ENCODE peak calls at places on chromosomes 6 and 20, in eight cellular contexts. J, T, D, C, U, M, W and L are unnamed samples.

GRCh38 chr6:79301290-79301689 is 66.8 kb upstream of the HMGN3 start:
- DNase-seq in J (no peak), T (no peak), D (no peak), C (no peak), U (no peak), M (no peak), W (no peak), L (no peak)

GRCh38 chr20:24691901-24692351 is 222.5 kb downstream of the SYNDIG1 start:
- DNase-seq in J (no peak), T (no peak), D (no peak), C (no peak), U (no peak), M (no peak), W (peak; percentile 21), L (peak; percentile 40)

GRCh38 chr6:75934643-75935472 is 137.6 kb downstream of the IMPG1 start:
- DNase-seq in J (no peak), T (peak; percentile 33), D (peak; percentile 88), C (peak; percentile 87), U (peak; percentile 94), M (no peak), W (no peak), L (no peak)

GRCh38 chr6:56863366-56863765 is 91.5 kb upstream of the BEND6 start:
- DNase-seq in J (no peak), T (peak; percentile 90), D (no peak), C (no peak), U (no peak), M (no peak), W (no peak), L (peak; percentile 75)

GRCh38 chr6:137824502-137824879 is 42.6 kb upstream of the TNFAIP3 start:
- DNase-seq in J (no peak), T (no peak), D (no peak), C (no peak), U (no peak), M (no peak), W (no peak), L (no peak)

GRCh38 chr6:87102296-87102695 is 7.4 kb upstream of the CGA start:
- DNase-seq in J (no peak), T (no peak), D (no peak), C (no peak), U (no peak), M (no peak), W (no peak), L (no peak)

GRCh38 chr6:3061501-3061941 is 6.8 kb upstream of the RIPK1 start:
- DNase-seq in J (no peak), T (no peak), D (no peak), C (no peak), U (no peak), M (no peak), W (no peak), L (no peak)

GRCh38 chr6:33863723-33864440 is 60.1 kb upstream of the MLN start:
- DNase-seq in J (no peak), T (no peak), D (no peak), C (no peak), U (no peak), M (no peak), W (no peak), L (no peak)

GRCh38 chr20:52494244-52494643 is 302.7 kb upstream of the ZFP64 start:
- DNase-seq in J (no peak), T (no peak), D (no peak), C (no peak), U (no peak), M (no peak), W (no peak), L (peak; percentile 99)

GRCh38 chr20:13341737-13342393 is 120.8 kb downstream of the ISM1 start:
- DNase-seq in J (no peak), T (no peak), D (no peak), C (no peak), U (no peak), M (no peak), W (no peak), L (no peak)

GRCh38 chr6:998551-998950 is 305.6 kb upstream of the EXOC2 start:
- DNase-seq in J (no peak), T (no peak), D (no peak), C (no peak), U (no peak), M (no peak), W (no peak), L (no peak)

GRCh38 chr6:9482030-9482731 is 932.7 kb downstream of the TFAP2A start:
- DNase-seq in J (no peak), T (peak; percentile 74), D (no peak), C (no peak), U (peak; percentile 11), M (no peak), W (no peak), L (no peak)

GRCh38 chr6:141988954-141989705 is 143.6 kb upstream of the GJE1 start:
- DNase-seq in J (no peak), T (peak; percentile 69), D (peak; percentile 79), C (peak; percentile 40), U (peak; percentile 89), M (no peak), W (no peak), L (no peak)

GRCh38 chr6:35259946-35260626 is 551 bp downstream of the ZNF76 start:
- DNase-seq in J (peak; percentile 83), T (no peak), D (no peak), C (peak; percentile 38), U (peak; percentile 93), M (peak; percentile 63), W (peak; percentile 92), L (peak; percentile 80)

GRCh38 chr6:157221049-157221816 is 102.1 kb downstream of the TMEM242 start:
- DNase-seq in J (peak; percentile 92), T (peak; percentile 42), D (no peak), C (peak; percentile 43), U (peak; percentile 81), M (peak; percentile 66), W (peak; percentile 95), L (no peak)

DNA sequence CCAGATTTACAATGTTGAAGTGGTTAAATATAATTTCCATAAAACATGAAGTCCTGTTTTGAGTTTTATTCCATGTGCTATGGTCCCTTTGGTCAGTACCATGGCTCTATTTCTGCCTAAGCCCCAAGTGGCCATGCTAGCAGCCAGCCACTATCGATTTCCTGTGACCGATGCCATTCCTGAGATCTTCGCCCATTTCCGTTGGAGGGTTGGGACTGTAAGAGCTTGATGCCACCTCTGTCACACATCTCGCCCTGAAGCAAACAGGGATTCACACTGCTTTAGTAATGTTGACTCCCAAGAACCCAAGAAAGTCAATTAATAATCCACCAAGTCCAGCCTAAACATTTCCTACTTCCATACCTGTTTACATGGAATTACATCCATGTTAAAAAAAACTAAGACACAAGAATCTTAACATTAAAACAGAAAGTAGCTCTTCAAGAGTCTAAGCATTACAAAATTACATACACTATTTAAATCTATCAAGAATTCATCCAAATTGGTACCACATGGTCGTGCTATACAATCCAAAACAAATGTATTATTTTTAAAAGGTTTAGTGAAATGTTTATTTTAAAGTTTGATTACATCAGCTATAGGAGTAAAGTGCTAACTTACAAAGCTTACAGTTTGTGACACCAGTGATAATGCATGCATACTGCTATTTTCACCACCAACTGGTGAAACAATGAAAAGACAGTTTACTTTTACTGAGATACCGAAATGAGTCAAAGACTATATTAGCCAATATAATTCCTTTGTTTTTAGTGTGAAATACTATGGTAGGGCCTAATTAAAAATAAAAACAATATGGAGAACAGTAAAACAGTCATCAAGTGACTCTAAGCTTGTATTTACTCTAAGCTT is 2.5 kb downstream of the RBM39 start:
- DNase-seq in J (no peak), T (no peak), D (peak; percentile 10), C (no peak), U (peak; percentile 28), M (no peak), W (no peak), L (peak; percentile 39)
- H3K4me1 ChIP-seq in J (peaks cover 71% of the 10 kb centered on the region), T (peaks cover 29% of the 10 kb centered on the region), D (peaks cover 21% of the 10 kb centered on the region), C (peaks cover 15% of the 10 kb centered on the region), U (peaks cover 17% of the 10 kb centered on the region), M (peaks cover 65% of the 10 kb centered on the region), W (peaks cover 58% of the 10 kb centered on the region), L (peaks cover 55% of the 10 kb centered on the region)

DNA sequence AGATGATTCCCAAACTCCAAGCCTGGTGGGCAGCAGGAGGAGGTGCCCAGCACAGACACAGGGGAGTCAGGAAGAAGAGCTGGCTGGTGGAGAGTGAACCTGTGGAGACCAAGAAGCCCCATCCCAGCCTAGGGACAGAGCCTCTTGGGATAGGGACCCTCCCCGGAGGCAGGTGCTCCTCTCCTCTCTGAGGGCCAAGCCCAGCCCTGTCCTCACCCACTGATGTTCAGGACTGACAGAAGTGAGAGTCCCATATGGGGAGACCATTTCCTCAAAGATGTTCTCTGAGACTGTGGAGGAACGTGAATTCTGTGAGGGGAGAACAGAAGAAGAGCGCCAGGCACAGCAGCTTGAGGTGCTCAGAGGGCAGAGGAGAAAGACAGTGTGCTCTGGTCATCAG is 2.4 kb upstream of the EBF4 start:
- DNase-seq in J (no peak), T (no peak), D (no peak), C (no peak), U (no peak), M (no peak), W (no peak), L (no peak)
- H3K27me3 ChIP-seq in J (peaks cover 22% of the 10 kb centered on the region), T (no peaks in the 10 kb centered on the region), D (peaks cover 98% of the 10 kb centered on the region), C (peaks cover 29% of the 10 kb centered on the region), U (peaks cover 86% of the 10 kb centered on the region), M (peaks cover 5% of the 10 kb centered on the region), W (peaks cover 22% of the 10 kb centered on the region), L (peaks cover 22% of the 10 kb centered on the region)

GRCh38 chr6:125597411-125598253 is 151.8 kb upstream of the HEY2 start:
- DNase-seq in J (peak; percentile 78), T (no peak), D (no peak), C (no peak), U (no peak), M (no peak), W (peak; percentile 83), L (no peak)
- H3K4me3 ChIP-seq in J (no peak overlapping the region), T (no peak overlapping the region), D (no peak overlapping the region), C (no peak overlapping the region), U (no peak overlapping the region), M (no peak overlapping the region), W (no peak overlapping the region), L (no peak overlapping the region)

DNA sequence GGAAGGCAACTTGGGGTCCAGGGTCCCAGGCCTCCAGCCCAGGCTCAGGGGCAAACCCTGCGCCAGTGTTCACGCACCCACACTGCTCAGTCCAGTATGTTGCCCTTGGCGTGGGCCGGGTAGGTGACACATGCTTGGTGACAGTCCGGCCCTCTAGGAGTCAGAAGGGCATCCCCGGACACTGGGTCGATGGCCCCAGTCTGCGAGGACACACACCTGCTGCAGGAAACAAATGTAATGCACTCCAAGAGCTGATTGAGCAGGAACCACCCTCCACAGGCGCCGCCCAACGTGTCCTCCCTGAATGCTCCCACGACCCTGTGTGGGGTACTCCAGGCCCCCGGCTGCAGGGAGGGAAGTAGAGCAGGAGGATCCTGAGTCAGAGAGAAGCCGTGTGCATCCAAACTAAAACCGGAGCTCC is 160.7 kb downstream of the DLL1 start:
- DNase-seq in J (no peak), T (no peak), D (no peak), C (no peak), U (no peak), M (no peak), W (peak; percentile 60), L (peak; percentile 65)
- H3K4me1 ChIP-seq in J (peaks cover 10% of the 10 kb centered on the region), T (no peaks in the 10 kb centered on the region), D (peaks cover 7% of the 10 kb centered on the region), C (no peaks in the 10 kb centered on the region), U (no peaks in the 10 kb centered on the region), M (no peaks in the 10 kb centered on the region), W (peaks cover 10% of the 10 kb centered on the region), L (peaks cover under 1% of the 10 kb centered on the region)